ENCODE peak calls at places on chromosomes 12 and 14, in four cellular contexts. A, U, T and W are unnamed samples.

GRCh38 chr12:92077530-92077929 is 68.1 kb downstream of the BTG1 start:
- DNase-seq in U (no peak), A (no peak), T (no peak), W (no peak)

GRCh38 chr14:99728981-99729451 is 44.9 kb downstream of the CYP46A1 start:
- DNase-seq in A (no peak), U (no peak), T (no peak), W (no peak)

GRCh38 chr12:114799574-114800487 is 115.9 kb upstream of the TBX3 start:
- DNase-seq in T (no peak), U (no peak), A (no peak), W (no peak)

GRCh38 chr12:128381961-128382360 is 115.0 kb downstream of the TMEM132C start:
- DNase-seq in A (no peak), T (no peak), U (no peak), W (no peak)

GRCh38 chr14:71319646-71320045 is 412.4 kb downstream of the PCNX1 start:
- DNase-seq in T (no peak), A (no peak), U (no peak), W (no peak)

GRCh38 chr14:102125546-102125945 is 14.2 kb upstream of the WDR20 start:
- DNase-seq in T (no peak), A (no peak), U (peak; percentile 73), W (no peak)

GRCh38 chr14:24965934-24966593 is 83.9 kb downstream of the STXBP6 start:
- DNase-seq in A (peak; percentile 90), T (no peak), U (peak; percentile 29), W (peak; percentile 92)

GRCh38 chr12:93176166-93176565 is 201.6 kb upstream of the NUDT4 start:
- DNase-seq in T (no peak), U (no peak), A (no peak), W (no peak)

GRCh38 chr14:25122188-25122587 is 72.2 kb upstream of the STXBP6 start:
- DNase-seq in A (no peak), U (no peak), T (no peak), W (no peak)

GRCh38 chr14:57245941-57246340 is 22.8 kb downstream of the EXOC5 start:
- DNase-seq in U (no peak), T (no peak), A (no peak), W (no peak)

GRCh38 chr12:32025906-32026305 is 66.7 kb downstream of the RESF1 start:
- DNase-seq in A (no peak), T (no peak), U (no peak), W (no peak)

GRCh38 chr14:101242442-101243385 is 318.6 kb upstream of the DIO3 start:
- DNase-seq in A (no peak), U (no peak), T (peak; percentile 14), W (no peak)

GRCh38 chr12:64528616-64529015 is 76.7 kb downstream of the TBK1 start:
- DNase-seq in A (no peak), U (no peak), T (no peak), W (no peak)

GRCh38 chr14:24425704-24426103 is 3.8 kb downstream of the CBLN3 start:
- DNase-seq in U (no peak), A (peak; percentile 61), T (no peak), W (no peak)

GRCh38 chr12:110340706-110341105 is 59.7 kb downstream of the ATP2A2 start:
- DNase-seq in T (peak; percentile 57), A (no peak), U (no peak), W (no peak)

GRCh38 chr12:644818-645552 is 18.3 kb downstream of the NINJ2 start:
- DNase-seq in U (no peak), A (no peak), T (no peak), W (no peak)

GRCh38 chr12:645563-646071 is 17.6 kb downstream of the NINJ2 start:
- DNase-seq in U (no peak), T (no peak), A (no peak), W (no peak)

GRCh38 chr12:647713-648085 is 15.5 kb downstream of the NINJ2 start:
- DNase-seq in T (no peak), U (no peak), A (no peak), W (no peak)

GRCh38 chr12:647039-647712 is 16.1 kb downstream of the NINJ2 start:
- DNase-seq in T (no peak), A (no peak), U (no peak), W (no peak)

GRCh38 chr12:646303-647038 is 16.8 kb downstream of the NINJ2 start:
- DNase-seq in U (no peak), A (no peak), T (peak; percentile 71), W (no peak)
- H3K4me3 ChIP-seq in U (no peak overlapping the region), A (no peak overlapping the region), T (peak overlapping the region; percentile 26), W (no peak overlapping the region)

GRCh38 chr14:94307410-94307992 is 14.4 kb upstream of the SERPINA10 start:
- DNase-seq in T (no peak), U (no peak), A (no peak), W (no peak)
- TF ChIP-seq CTCF in T (no peak), U (peak; percentile 3), A (no peak), W (peak; percentile 32)

DNA sequence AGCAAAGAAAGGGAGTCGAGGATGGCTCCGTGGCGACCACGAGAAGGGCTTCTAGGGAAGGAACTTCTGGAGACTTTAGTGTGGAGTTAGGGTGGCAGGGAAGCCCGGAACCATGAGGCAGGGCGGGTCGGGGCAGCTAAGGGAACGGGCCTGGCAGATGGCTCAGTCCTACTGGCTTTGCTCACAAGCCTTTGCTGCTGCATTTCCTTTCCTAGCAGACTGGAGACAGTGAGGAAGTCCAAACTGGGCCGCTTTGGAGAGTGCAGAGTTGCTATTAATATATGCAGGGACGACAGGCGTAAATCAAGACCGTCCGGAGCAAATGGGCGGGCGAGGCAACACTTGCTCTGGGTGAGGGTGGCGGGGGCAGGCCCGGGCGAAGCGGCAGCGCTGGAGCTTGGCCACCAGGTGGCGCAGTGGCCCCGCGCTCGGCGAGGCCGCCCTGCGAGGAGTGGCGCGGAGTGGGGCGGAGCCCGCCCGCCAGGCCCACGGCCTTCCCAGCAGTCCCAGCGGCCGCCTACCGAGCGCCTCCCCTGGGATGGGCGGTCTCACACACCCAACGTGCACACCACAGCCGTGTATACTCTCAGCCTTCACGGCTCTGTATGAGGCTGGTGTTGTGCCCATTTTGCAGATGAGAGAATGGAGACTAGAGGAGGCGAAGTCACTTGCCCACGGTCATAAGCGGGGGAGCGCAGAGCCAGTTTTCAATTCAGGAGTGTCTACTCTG is 24.4 kb upstream of the LRTM2 start:
- DNase-seq in T (peak; percentile 97), U (peak; percentile 53), A (peak; percentile 35), W (peak; percentile 71)
- H3K4me3 ChIP-seq in T (peak overlapping the region; percentile 71), U (peak overlapping the region; percentile 30), A (peak overlapping the region; percentile 45), W (peak overlapping the region; percentile 50)

DNA sequence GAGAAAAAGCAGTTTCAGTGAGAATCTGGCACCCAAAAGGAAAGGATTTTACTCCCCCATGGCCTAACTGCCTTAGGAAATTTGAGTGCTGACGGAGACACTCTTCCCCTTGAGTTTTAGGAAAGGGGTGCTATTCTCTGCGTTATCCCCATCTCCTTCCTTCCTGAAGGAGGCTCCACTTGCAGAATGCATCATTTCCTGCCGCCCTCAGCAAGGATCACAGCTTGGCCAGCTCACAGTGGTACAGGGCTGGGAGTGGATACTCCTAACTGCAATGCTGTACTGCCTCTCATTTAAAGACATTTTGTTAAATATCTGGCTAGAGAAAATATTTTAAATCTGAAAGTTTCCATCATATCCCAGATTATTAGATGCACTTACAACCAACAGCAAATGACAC is 33.0 kb downstream of the RDH12 start:
- DNase-seq in A (no peak), T (no peak), U (no peak), W (no peak)
- TF ChIP-seq CTCF in A (peak; percentile 13), T (no peak), U (no peak), W (peak; percentile 11)

GRCh38 chr14:72512925-72513324 is 381.0 kb downstream of the DPF3 start:
- DNase-seq in T (no peak), U (no peak), A (no peak), W (no peak)

GRCh38 chr14:72515779-72516770 is 377.8 kb downstream of the DPF3 start:
- DNase-seq in U (no peak), A (no peak), T (no peak), W (peak; percentile 16)

GRCh38 chr14:72514660-72515025 is 379.3 kb downstream of the DPF3 start:
- DNase-seq in A (no peak), U (no peak), T (no peak), W (no peak)

GRCh38 chr14:72513346-72513745 is 380.6 kb downstream of the DPF3 start:
- DNase-seq in U (no peak), T (no peak), A (no peak), W (no peak)

GRCh38 chr14:72513994-72514659 is 379.8 kb downstream of the DPF3 start:
- DNase-seq in T (no peak), A (peak; percentile 24), U (peak; percentile 14), W (peak; percentile 26)
- H3K4me3 ChIP-seq in T (no peak overlapping the region), A (no peak overlapping the region), U (no peak overlapping the region), W (no peak overlapping the region)

DNA sequence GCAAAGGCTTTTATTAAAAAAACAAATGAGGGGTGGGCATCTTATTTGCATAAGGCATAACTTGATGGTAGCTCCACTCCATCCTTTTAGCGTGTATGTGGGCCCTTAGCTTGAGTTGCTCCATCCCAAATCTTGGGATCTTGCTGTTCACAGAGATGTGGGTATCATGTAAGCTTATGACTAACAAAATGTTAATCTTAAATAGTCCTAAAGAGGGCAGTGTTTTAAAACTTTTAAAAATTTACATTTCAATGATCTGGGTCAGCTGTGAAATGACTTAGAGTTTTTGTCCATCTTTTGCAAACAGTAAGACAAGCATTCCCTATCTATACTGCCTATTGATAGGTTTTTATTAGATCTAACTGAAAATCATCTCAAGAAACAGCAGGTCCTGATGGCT is 86.0 kb downstream of the SLCO1A2 start:
- DNase-seq in A (no peak), U (no peak), T (no peak), W (no peak)
- TF ChIP-seq CTCF in A (peak; percentile 1), U (no peak), T (no peak), W (no peak)

GRCh38 chr12:70664463-70664862 is 27.2 kb upstream of the PTPRB start:
- DNase-seq in A (no peak), U (no peak), T (no peak), W (no peak)
- H3K4me3 ChIP-seq in A (no peak overlapping the region), U (no peak overlapping the region), T (no peak overlapping the region), W (no peak overlapping the region)

DNA sequence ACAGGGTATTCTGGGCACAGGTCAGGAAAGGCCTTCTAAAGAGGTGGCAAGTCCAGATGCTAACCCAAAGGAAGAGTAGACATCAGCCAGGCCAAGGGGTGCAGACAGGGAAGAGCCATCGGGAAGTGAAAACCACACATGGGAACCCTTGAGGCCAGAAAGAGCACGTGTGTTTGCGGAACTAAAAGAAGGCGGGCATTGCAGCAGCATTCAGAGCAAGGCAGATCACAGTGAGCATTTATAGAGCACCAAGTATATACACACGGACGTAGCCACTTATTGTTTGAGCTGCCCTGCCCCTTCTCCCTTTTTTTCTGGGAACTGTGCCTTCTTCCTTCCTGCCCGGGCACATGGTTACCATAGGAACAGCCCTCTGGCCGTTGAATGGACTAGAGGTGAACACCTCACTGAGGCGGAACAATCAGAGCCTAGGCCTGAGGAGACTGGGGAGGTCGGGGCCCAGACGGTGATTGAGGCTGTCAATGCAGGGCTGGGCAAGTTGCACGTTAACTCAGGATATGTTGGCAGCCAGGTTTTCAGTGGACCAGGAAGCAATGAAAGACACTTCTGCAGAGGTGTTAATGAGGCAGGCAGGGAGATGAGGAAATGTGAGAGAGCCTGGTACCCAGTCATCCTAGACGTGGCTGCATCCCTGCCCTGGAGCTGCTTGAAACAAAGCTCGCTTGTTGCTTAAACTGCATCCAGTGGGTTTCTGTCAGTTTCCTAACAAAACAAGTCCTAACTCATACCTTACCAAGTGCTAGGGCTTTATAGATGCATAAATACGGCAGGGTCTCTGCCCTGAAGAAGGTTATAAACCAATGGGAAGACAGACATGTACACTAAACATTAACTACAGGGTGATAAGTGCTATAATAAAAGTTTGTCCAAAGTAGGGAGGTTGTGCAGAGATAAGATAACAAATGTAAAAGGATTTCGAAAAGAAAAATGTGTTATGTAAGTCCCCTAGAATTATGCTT is 34.2 kb downstream of the MOAP1 start:
- DNase-seq in A (no peak), U (no peak), T (peak; percentile 14), W (no peak)
- TF ChIP-seq CTCF in A (no peak), U (no peak), T (no peak), W (no peak)